ENCODE peak calls at places on chromosomes 2 and 18, in nine cellular contexts. H is SK-N-DZ; S is fibroblast of the aortic adventitia; G is heart right ventricle; O is left kidney; J is occipital lobe; M is GDM1; D is BE2C; Q is activated CD8-positive, alpha-beta T cell treated with anti-CD3 and anti-CD28 coated beads for 36 hours. R is an unnamed sample.

GRCh38 chr2:140863713-140864112 is 1267.1 kb downstream of the LRP1B start:
- DNase-seq in H (peak), S (peak), G (no peak), O (peak), J (no peak), M (peak), D (no peak), Q (no peak), R (peak)

GRCh38 chr2:169080250-169081035 is 11.1 kb downstream of the DHRS9 start:
- DNase-seq in H (no peak), S (no peak), G (no peak), O (no peak), J (no peak), M (peak), D (no peak), Q (no peak), R (no peak)

GRCh38 chr2:153543639-153544071 is 65.1 kb upstream of the RPRM start:
- DNase-seq in H (no peak), S (no peak), G (no peak), O (peak), J (no peak), M (no peak), D (no peak), Q (peak), R (no peak)

GRCh38 chr2:143284087-143284675 is 155.0 kb downstream of the ARHGAP15 start:
- DNase-seq in H (peak), S (peak), G (no peak), O (peak), J (no peak), M (no peak), D (peak), Q (peak), R (peak)

GRCh38 chr2:241482556-241482955 is 25.8 kb downstream of the STK25 start:
- DNase-seq in H (no peak), S (no peak), G (no peak), O (no peak), J (no peak), M (no peak), D (no peak), Q (no peak), R (no peak)

GRCh38 chr18:76421291-76422078 is 73.6 kb downstream of the ZNF516 start:
- DNase-seq in H (no peak), S (no peak), G (no peak), O (peak), J (no peak), M (no peak), D (no peak), Q (no peak), R (no peak)

GRCh38 chr2:20224716-20225293 is at the start of gene SDC1:
- DNase-seq in H (peak), S (peak), G (peak), O (peak), J (no peak), M (no peak), D (peak), Q (no peak), R (peak)

GRCh38 chr2:121063471-121063870 is 221.5 kb downstream of the TFCP2L1 start:
- DNase-seq in H (no peak), S (no peak), G (no peak), O (no peak), J (no peak), M (no peak), D (no peak), Q (no peak), R (peak)

GRCh38 chr2:47741101-47741500 is 41.8 kb upstream of the MSH6 start:
- DNase-seq in H (no peak), S (no peak), G (no peak), O (no peak), J (no peak), M (no peak), D (no peak), Q (no peak), R (no peak)